ENCODE peak calls at places on chromosome 22, in four cellular contexts. K is K562, A is HepG2, U is GM12878. T is an unnamed sample.
A peak's percentile ranks its signal among the peaks of the same experiment; 100 is the strongest.

GRCh38 chr22:27845603-27846100 is 44.1 kb upstream of the MN1 start:
- DNase-seq in K (no peak), A (no peak), U (no peak), T (no peak)

GRCh38 chr22:20267441-20268288 is 453 bp downstream of the RTN4R start:
- DNase-seq in K (peak; percentile 78), A (no peak), U (no peak), T (no peak)

GRCh38 chr22:22721681-22722309 is 77.4 kb downstream of the GGTLC2 start:
- DNase-seq in K (peak; percentile 67), A (no peak), U (peak; percentile 55), T (no peak)

GRCh38 chr22:33321466-33321865 is 263.3 kb upstream of the SYN3 start:
- DNase-seq in K (no peak), A (no peak), U (peak; percentile 45), T (no peak)

GRCh38 chr22:36541831-36542391 is 12.9 kb upstream of the EIF3D start:
- DNase-seq in K (peak; percentile 74), A (no peak), U (no peak), T (peak; percentile 67)

GRCh38 chr22:19291218-19291579 is 320 bp downstream of the CLTCL1 start:
- DNase-seq in K (peak; percentile 77), A (no peak), U (no peak), T (no peak)

GRCh38 chr22:23237201-23237798 is 57.0 kb downstream of the BCR start:
- DNase-seq in K (peak; percentile 60), A (no peak), U (no peak), T (no peak)

GRCh38 chr22:35394810-35395563 is 5.0 kb upstream of the MCM5 start:
- DNase-seq in K (no peak), A (no peak), U (no peak), T (no peak)

GRCh38 chr22:22884888-22885840 is 2.5 kb upstream of the IGLL5 start:
- DNase-seq in K (no peak), A (no peak), U (no peak), T (no peak)

GRCh38 chr22:30027169-30027568 is 53.1 kb upstream of the HORMAD2 start:
- DNase-seq in K (no peak), A (no peak), U (no peak), T (no peak)

GRCh38 chr22:32848226-32848625 is 46.7 kb downstream of the TIMP3 start:
- DNase-seq in K (no peak), A (no peak), U (no peak), T (no peak)

GRCh38 chr22:46957521-46957920 is 195.1 kb downstream of the TBC1D22A start:
- DNase-seq in K (no peak), A (no peak), U (no peak), T (no peak)

GRCh38 chr22:23537421-23537820 is 42.7 kb downstream of the IGLL1 start:
- DNase-seq in K (no peak), A (no peak), U (no peak), T (no peak)

GRCh38 chr22:26328221-26328620 is 100.8 kb upstream of the ASPHD2 start:
- DNase-seq in K (no peak), A (no peak), U (no peak), T (no peak)

GRCh38 chr22:50522806-50523438 is 2.5 kb downstream of the SCO2 start:
- DNase-seq in K (no peak), A (no peak), U (no peak), T (no peak)

GRCh38 chr22:37476389-37477329 is 9.5 kb downstream of the MFNG start:
- DNase-seq in K (no peak), A (no peak), U (no peak), T (no peak)

GRCh38 chr22:27377501-27377900 is 424.1 kb downstream of the MN1 start:
- DNase-seq in K (no peak), A (no peak), U (no peak), T (no peak)

GRCh38 chr22:19855504-19856409 is 1.1 kb upstream of the GNB1L start:
- DNase-seq in K (peak; percentile 98), A (peak; percentile 95), U (peak; percentile 35), T (peak; percentile 62)

GRCh38 chr22:36763576-36763975 is 12.3 kb downstream of the IFT27 start:
- DNase-seq in K (no peak), A (no peak), U (no peak), T (no peak)

GRCh38 chr22:31378123-31378522 is 21.3 kb upstream of the DRG1 start:
- DNase-seq in K (no peak), A (no peak), U (no peak), T (peak; percentile 33)

GRCh38 chr22:32920032-32920628 is 118.6 kb downstream of the TIMP3 start:
- DNase-seq in K (no peak), A (no peak), U (no peak), T (no peak)

GRCh38 chr22:47782461-47783075 is 1020.1 kb downstream of the TBC1D22A start:
- DNase-seq in K (no peak), A (no peak), U (no peak), T (no peak)

GRCh38 chr22:36191106-36191836 is 10.3 kb downstream of the APOL4 start:
- DNase-seq in K (no peak), A (no peak), U (no peak), T (no peak)

GRCh38 chr22:46429327-46429853 is 93.9 kb downstream of the TRMU start:
- DNase-seq in K (no peak), A (no peak), U (no peak), T (no peak)

GRCh38 chr22:35054064-35054463 is 11.9 kb upstream of the ISX start:
- DNase-seq in K (no peak), A (no peak), U (no peak), T (no peak)

GRCh38 chr22:45082795-45083194 is 73.0 kb upstream of the PHF21B start:
- DNase-seq in K (peak; percentile 16), A (no peak), U (no peak), T (no peak)

GRCh38 chr22:24333301-24333700 is 62.7 kb downstream of the SPECC1L start:
- DNase-seq in K (no peak), A (no peak), U (no peak), T (no peak)

GRCh38 chr22:37752189-37753061 is 55.3 kb upstream of the GCAT start:
- DNase-seq in K (no peak), A (peak; percentile 73), U (no peak), T (peak; percentile 90)

DNA sequence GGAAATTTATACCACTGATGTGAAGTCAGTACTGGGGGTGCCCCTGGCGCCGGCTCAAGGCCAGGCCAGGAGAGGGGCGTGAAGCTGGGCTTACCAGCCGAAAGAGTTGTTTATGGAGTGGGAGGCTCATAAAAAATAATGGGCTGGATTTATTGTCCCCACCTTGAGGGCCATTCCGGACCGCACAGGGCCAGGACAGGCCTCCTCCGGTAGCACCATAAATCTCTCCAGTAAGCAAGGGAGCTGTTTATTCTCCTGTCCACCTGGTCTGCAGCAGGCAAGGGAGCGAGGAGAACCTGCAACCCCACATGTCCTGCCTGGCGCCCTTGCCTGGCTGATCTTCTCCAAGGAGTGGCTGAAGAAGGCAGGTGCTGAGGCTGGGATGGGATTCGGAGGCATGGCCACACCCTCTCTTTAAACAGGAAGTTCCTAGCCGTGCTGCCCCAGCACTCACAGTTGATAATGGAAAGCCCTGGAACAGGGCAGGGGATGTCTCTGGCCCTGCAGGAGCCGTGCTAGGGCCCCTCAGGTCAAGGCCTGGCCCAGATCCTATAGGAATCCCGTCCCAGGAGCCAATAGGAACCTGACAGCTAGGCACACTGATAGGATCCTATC is 65.1 kb downstream of the SCUBE1 start:
- DNase-seq in K (no peak), A (no peak), U (no peak), T (no peak)
- H2AFZ ChIP-seq in K (no peak overlapping the region), A (no peak overlapping the region), U (no peak overlapping the region), T (no peak overlapping the region)

GRCh38 chr22:40578171-40578570 is 58.3 kb downstream of the MRTFA start:
- DNase-seq in K (no peak), A (no peak), U (no peak), T (no peak)
- TF ChIP-seq MYC in K (no peak), A (no peak), U (no peak), T (no peak)

DNA sequence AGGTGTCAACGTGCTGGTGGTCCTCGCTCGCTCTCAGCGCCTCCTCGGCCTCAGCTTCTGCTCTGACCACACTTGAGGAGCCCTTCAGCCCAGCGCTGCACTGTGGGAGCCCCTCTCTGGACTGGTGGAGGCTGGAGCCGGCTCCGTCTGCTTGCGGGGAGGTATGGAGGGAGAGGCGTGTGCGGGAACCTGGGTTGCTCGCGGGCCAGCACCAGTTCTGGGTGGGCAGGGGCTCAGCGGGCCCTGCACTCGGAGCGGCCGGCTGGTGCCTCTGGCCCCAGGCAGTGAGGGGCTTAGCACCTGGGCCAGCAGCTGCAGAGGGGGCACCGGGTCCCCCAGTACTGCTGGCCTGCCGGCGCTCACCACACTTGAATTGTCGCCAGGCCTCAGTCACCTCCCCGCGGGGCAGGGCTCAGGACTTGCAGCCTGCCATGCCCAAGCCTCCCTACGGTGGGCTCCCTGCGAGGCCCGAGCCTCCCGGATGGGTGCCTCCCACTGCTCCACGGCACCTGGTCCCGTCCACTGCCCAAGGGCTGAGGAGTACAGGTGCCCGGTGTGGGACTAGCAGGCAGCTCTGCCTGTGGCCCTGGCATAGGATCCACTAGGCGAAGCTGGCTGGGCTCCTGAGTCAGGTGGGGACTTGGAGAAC is 7.6 kb upstream of the CYP2D6 start:
- DNase-seq in K (no peak), A (no peak), U (no peak), T (no peak)
- H3K4me2 ChIP-seq in K (no peak overlapping the region), A (no peak overlapping the region), U (no peak overlapping the region), T (no peak overlapping the region)

GRCh38 chr22:21640810-21641209 is 1.3 kb upstream of the SDF2L1 start:
- DNase-seq in K (no peak), A (no peak), U (no peak), T (no peak)
- H2AFZ ChIP-seq in K (peak overlapping the region; percentile 97), A (no peak overlapping the region), U (no peak overlapping the region), T (no peak overlapping the region)

GRCh38 chr22:49411236-49411635 is 416.4 kb downstream of the BRD1 start:
- DNase-seq in K (no peak), A (no peak), U (no peak), T (no peak)
- TF ChIP-seq MYC in K (no peak), A (no peak), U (no peak), T (no peak)